ENCODE peak calls at places on chromosome 17, in five cellular contexts. One of them, this sample, is unnamed.
A peak's percentile ranks its signal among the peaks of the same experiment; 100 is the strongest.

GRCh38 chr17:80454557-80455327 is 21.7 kb downstream of the NPTX1 start:
- DNase-seq in IMR-90: peak; percentile 96
- DNase-seq in stomach: peak; percentile 97
- DNase-seq in GM12892: peak; percentile 100
- DNase-seq in NB4: peak; percentile 98
- DNase-seq in this sample: peak; percentile 99

GRCh38 chr17:42200702-42201101 is 6.4 kb upstream of the GHDC start:
- DNase-seq in stomach: peak; percentile 73
- DNase-seq in IMR-90: no peak
- DNase-seq in GM12892: no peak
- DNase-seq in NB4: no peak
- DNase-seq in this sample: no peak

GRCh38 chr17:35448214-35448898 is at the start of gene SLFN13:
- DNase-seq in NB4: peak; percentile 99
- DNase-seq in IMR-90: peak; percentile 64
- DNase-seq in GM12892: peak; percentile 74
- DNase-seq in stomach: peak; percentile 87
- DNase-seq in this sample: peak; percentile 95

GRCh38 chr17:13508916-13509315 is 92.8 kb downstream of the HS3ST3A1 start:
- DNase-seq in IMR-90: no peak
- DNase-seq in stomach: no peak
- DNase-seq in NB4: peak; percentile 13
- DNase-seq in GM12892: no peak
- DNase-seq in this sample: no peak

GRCh38 chr17:64032081-64032480 is 11.6 kb upstream of the ICAM2 start:
- DNase-seq in stomach: no peak
- DNase-seq in IMR-90: peak; percentile 34
- DNase-seq in GM12892: no peak
- DNase-seq in NB4: no peak
- DNase-seq in this sample: peak; percentile 62

GRCh38 chr17:3415610-3416009 is 4.4 kb downstream of the OR3A3 start:
- DNase-seq in stomach: no peak
- DNase-seq in GM12892: no peak
- DNase-seq in NB4: no peak
- DNase-seq in IMR-90: no peak
- DNase-seq in this sample: no peak

GRCh38 chr17:4938670-4939553 is 934 bp downstream of the SLC25A11 start:
- DNase-seq in IMR-90: no peak
- DNase-seq in NB4: no peak
- DNase-seq in GM12892: no peak
- DNase-seq in stomach: no peak
- DNase-seq in this sample: no peak

GRCh38 chr17:72208832-72209231 is 88.0 kb downstream of the SOX9 start:
- DNase-seq in NB4: no peak
- DNase-seq in GM12892: no peak
- DNase-seq in stomach: no peak
- DNase-seq in IMR-90: no peak
- DNase-seq in this sample: no peak

GRCh38 chr17:56810286-56810781 is 23.4 kb downstream of the C17orf67 start:
- DNase-seq in GM12892: no peak
- DNase-seq in stomach: no peak
- DNase-seq in NB4: no peak
- DNase-seq in IMR-90: no peak
- DNase-seq in this sample: no peak

GRCh38 chr17:57915980-57916757 is 39.0 kb downstream of the CUEDC1 start:
- DNase-seq in GM12892: no peak
- DNase-seq in IMR-90: peak; percentile 26
- DNase-seq in NB4: no peak
- DNase-seq in stomach: no peak
- DNase-seq in this sample: no peak

GRCh38 chr17:65533855-65534457 is 27.5 kb downstream of the AXIN2 start:
- DNase-seq in NB4: no peak
- DNase-seq in IMR-90: no peak
- DNase-seq in GM12892: no peak
- DNase-seq in stomach: no peak
- DNase-seq in this sample: peak; percentile 20

GRCh38 chr17:63647936-63648335 is 25.7 kb downstream of the MAP3K3 start:
- DNase-seq in GM12892: no peak
- DNase-seq in NB4: no peak
- DNase-seq in stomach: no peak
- DNase-seq in IMR-90: no peak
- DNase-seq in this sample: no peak

GRCh38 chr17:40266882-40267281 is 20.8 kb upstream of the CDC6 start:
- DNase-seq in IMR-90: no peak
- DNase-seq in NB4: no peak
- DNase-seq in stomach: no peak
- DNase-seq in GM12892: no peak
- DNase-seq in this sample: no peak

GRCh38 chr17:75635610-75636202 is 2.5 kb downstream of the SMIM5 start:
- DNase-seq in GM12892: no peak
- DNase-seq in IMR-90: no peak
- DNase-seq in NB4: no peak
- DNase-seq in stomach: peak; percentile 93
- DNase-seq in this sample: no peak
- TF ChIP-seq POLR2A in GM12892: no peak
- TF ChIP-seq POLR2A in IMR-90: no peak
- TF ChIP-seq POLR2A in NB4: no peak
- TF ChIP-seq POLR2A in stomach: no peak
- TF ChIP-seq POLR2A in this sample: no peak

DNA sequence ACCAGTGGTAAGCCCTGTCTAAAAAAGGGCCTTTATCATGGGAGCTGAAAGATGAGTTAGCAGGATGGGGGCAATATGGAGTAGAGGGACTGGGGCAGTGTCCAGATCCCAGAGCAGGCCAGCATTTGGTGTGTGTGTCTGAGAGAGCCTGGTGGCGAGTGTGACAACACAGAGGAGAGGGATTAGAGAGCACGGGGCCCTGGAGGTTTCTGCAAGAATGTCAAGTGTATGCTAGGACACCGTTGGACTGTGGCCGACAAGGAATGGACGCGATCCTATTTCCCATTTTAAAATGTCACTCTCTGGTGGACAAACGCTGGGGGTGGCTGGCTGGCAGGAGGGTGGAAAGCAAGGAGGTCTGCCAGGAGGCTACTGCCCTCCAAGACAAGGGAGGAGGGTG is 12.4 kb downstream of the TAC4 start:
- DNase-seq in stomach: no peak
- DNase-seq in GM12892: no peak
- DNase-seq in IMR-90: no peak
- DNase-seq in NB4: no peak
- DNase-seq in this sample: no peak
- TF ChIP-seq POLR2A in stomach: no peak
- TF ChIP-seq POLR2A in GM12892: no peak
- TF ChIP-seq POLR2A in IMR-90: no peak
- TF ChIP-seq POLR2A in NB4: no peak
- TF ChIP-seq POLR2A in this sample: no peak

GRCh38 chr17:78376161-78376560 is 2.3 kb upstream of the PGS1 start:
- DNase-seq in NB4: no peak
- DNase-seq in GM12892: no peak
- DNase-seq in IMR-90: no peak
- DNase-seq in stomach: no peak
- DNase-seq in this sample: no peak

GRCh38 chr17:78380370-78380769 is 1.9 kb downstream of the PGS1 start:
- DNase-seq in GM12892: no peak
- DNase-seq in stomach: no peak
- DNase-seq in NB4: no peak
- DNase-seq in IMR-90: no peak
- DNase-seq in this sample: no peak

GRCh38 chr17:78377858-78378224 is 608 bp upstream of the PGS1 start:
- DNase-seq in IMR-90: no peak
- DNase-seq in stomach: no peak
- DNase-seq in GM12892: no peak
- DNase-seq in NB4: no peak
- DNase-seq in this sample: peak; percentile 80

GRCh38 chr17:78379134-78379497 is 667 bp downstream of the PGS1 start:
- DNase-seq in GM12892: no peak
- DNase-seq in IMR-90: peak; percentile 95
- DNase-seq in stomach: no peak
- DNase-seq in NB4: peak; percentile 55
- DNase-seq in this sample: no peak

GRCh38 chr17:78378225-78379133 is at the start of gene PGS1:
- DNase-seq in NB4: peak; percentile 81
- DNase-seq in IMR-90: peak; percentile 67
- DNase-seq in stomach: peak; percentile 83
- DNase-seq in GM12892: peak; percentile 79
- DNase-seq in this sample: peak; percentile 68
- TF ChIP-seq POLR2A in NB4: peak; percentile 77
- TF ChIP-seq POLR2A in IMR-90: peak; percentile 96
- TF ChIP-seq POLR2A in stomach: no peak
- TF ChIP-seq POLR2A in GM12892: peak; percentile 59
- TF ChIP-seq POLR2A in this sample: no peak

GRCh38 chr17:7931709-7932482 is at the start of the genes CNTROB and TRAPPC1:
- DNase-seq in NB4: peak; percentile 97
- DNase-seq in GM12892: peak; percentile 99
- DNase-seq in stomach: peak; percentile 100
- DNase-seq in IMR-90: peak; percentile 99
- DNase-seq in this sample: peak; percentile 100
- TF ChIP-seq POLR2A in NB4: peak; percentile 80
- TF ChIP-seq POLR2A in GM12892: peak; percentile 74
- TF ChIP-seq POLR2A in stomach: no peak
- TF ChIP-seq POLR2A in IMR-90: peak; percentile 77
- TF ChIP-seq POLR2A in this sample: no peak

GRCh38 chr17:75894049-75894742 is 2.6 kb downstream of the TRIM65 start:
- DNase-seq in IMR-90: no peak
- DNase-seq in NB4: no peak
- DNase-seq in GM12892: no peak
- DNase-seq in stomach: no peak
- DNase-seq in this sample: no peak
- TF ChIP-seq POLR2A in IMR-90: no peak
- TF ChIP-seq POLR2A in NB4: no peak
- TF ChIP-seq POLR2A in GM12892: no peak
- TF ChIP-seq POLR2A in stomach: no peak
- TF ChIP-seq POLR2A in this sample: no peak

GRCh38 chr17:68512247-68512966 is at the start of gene PRKAR1A:
- DNase-seq in GM12892: peak; percentile 85
- DNase-seq in stomach: peak; percentile 95
- DNase-seq in IMR-90: peak; percentile 95
- DNase-seq in NB4: peak; percentile 92
- DNase-seq in this sample: peak; percentile 99
- TF ChIP-seq POLR2A in GM12892: peak; percentile 90
- TF ChIP-seq POLR2A in stomach: no peak
- TF ChIP-seq POLR2A in IMR-90: peak; percentile 94
- TF ChIP-seq POLR2A in NB4: peak; percentile 77
- TF ChIP-seq POLR2A in this sample: peak; percentile 88

GRCh38 chr17:32127156-32127897 is 15.0 kb upstream of the RHOT1 start:
- DNase-seq in NB4: peak; percentile 87
- DNase-seq in IMR-90: peak; percentile 54
- DNase-seq in stomach: peak; percentile 85
- DNase-seq in GM12892: peak; percentile 63
- DNase-seq in this sample: peak; percentile 96
- TF ChIP-seq POLR2A in NB4: peak; percentile 29
- TF ChIP-seq POLR2A in IMR-90: no peak
- TF ChIP-seq POLR2A in stomach: no peak
- TF ChIP-seq POLR2A in GM12892: peak; percentile 76
- TF ChIP-seq POLR2A in this sample: no peak

This sample was measured in lower leg skin.